ENCODE peak calls at places on chromosomes 6 and 20, in four cellular contexts. O is GM12878, T is K562, X is WTC11. J is an unnamed sample.

GRCh38 chr6:21053612-21054011 is 519.4 kb downstream of the CDKAL1 start:
- DNase-seq in O (no peak), T (no peak), X (no peak), J (no peak)

GRCh38 chr20:58759947-58760346 is 67.3 kb downstream of the NPEPL1 start:
- DNase-seq in X (no peak), T (no peak), O (no peak), J (no peak)

GRCh38 chr6:42263165-42263852 is 45.6 kb upstream of the MRPS10 start:
- DNase-seq in X (peak), O (no peak), T (peak), J (no peak)

GRCh38 chr6:104771258-104771832 is 88.4 kb downstream of the HACE1 start:
- DNase-seq in T (peak), X (no peak), O (no peak), J (peak)

GRCh38 chr6:127481628-127482027 is 22.4 kb upstream of the KIAA0408 start:
- DNase-seq in O (no peak), X (no peak), T (no peak), J (no peak)

GRCh38 chr6:163463180-163463579 is 48.7 kb downstream of the QKI start:
- DNase-seq in O (no peak), T (no peak), X (no peak), J (no peak)

GRCh38 chr6:142800240-142800639 is 144.7 kb downstream of the HIVEP2 start:
- DNase-seq in O (no peak), X (no peak), T (no peak), J (no peak)

GRCh38 chr20:20743511-20744169 is 31.2 kb upstream of the RALGAPA2 start:
- DNase-seq in O (no peak), X (peak), T (no peak), J (peak)

GRCh38 chr6:89084954-89085353 is 4.4 kb downstream of the PNRC1 start:
- DNase-seq in X (no peak), T (no peak), O (no peak), J (no peak)

GRCh38 chr20:63032861-63033634 is 26.3 kb upstream of the BHLHE23 start:
- DNase-seq in O (peak), T (no peak), X (peak), J (no peak)

GRCh38 chr6:45420909-45421699 is 43.4 kb upstream of the SUPT3H start:
- DNase-seq in X (no peak), T (no peak), O (no peak), J (no peak)

GRCh38 chr20:63835031-63835858 is 4.2 kb upstream of the ZBTB46 start:
- DNase-seq in O (no peak), X (peak), T (peak), J (peak)

GRCh38 chr6:17057322-17057721 is 44.5 kb upstream of the STMND1 start:
- DNase-seq in X (no peak), T (no peak), O (no peak), J (no peak)

GRCh38 chr6:110446405-110446804 is 30.0 kb downstream of the SLC22A16 start:
- DNase-seq in T (no peak), O (no peak), X (no peak), J (no peak)

GRCh38 chr6:26550250-26550993 is 12.3 kb downstream of the HMGN4 start:
- DNase-seq in O (no peak), T (peak), X (peak), J (peak)

GRCh38 chr6:137819740-137820139 is 47.3 kb upstream of the TNFAIP3 start:
- DNase-seq in T (no peak), X (no peak), O (peak), J (no peak)

GRCh38 chr20:50980071-50980681 is 21.6 kb downstream of the MOCS3 start:
- DNase-seq in X (no peak), O (no peak), T (no peak), J (peak)

GRCh38 chr20:34268851-34269668 is 27.8 kb downstream of the ASIP start:
- DNase-seq in X (peak), T (no peak), O (no peak), J (no peak)

GRCh38 chr6:158852312-158853071 is 33.3 kb upstream of the EZR start:
- DNase-seq in X (no peak), O (no peak), T (no peak), J (no peak)

GRCh38 chr20:37240337-37241055 is 21.1 kb downstream of the GHRH start:
- DNase-seq in O (no peak), X (no peak), T (no peak), J (no peak)

GRCh38 chr6:147774856-147775255 is 266.4 kb downstream of the SAMD5 start:
- DNase-seq in T (peak), O (no peak), X (peak), J (peak)

GRCh38 chr20:17935761-17936160 is 32.8 kb downstream of the SNX5 start:
- DNase-seq in O (no peak), T (peak), X (no peak), J (no peak)

GRCh38 chr6:159169557-159170332 is 545 bp downstream of the FNDC1 start:
- DNase-seq in X (peak), O (no peak), T (no peak), J (no peak)

GRCh38 chr6:135092724-135093123 is 38.1 kb upstream of the HBS1L start:
- DNase-seq in X (no peak), O (no peak), T (no peak), J (no peak)

GRCh38 chr6:44049989-44050871 is 77.0 kb downstream of the MRPL14 start:
- DNase-seq in O (no peak), X (no peak), T (no peak), J (no peak)

GRCh38 chr6:98047881-98048280 is 764.9 kb upstream of the MMS22L start:
- DNase-seq in T (no peak), X (no peak), O (no peak), J (no peak)

GRCh38 chr6:39017481-39017880 is 31.1 kb upstream of the GLP1R start:
- DNase-seq in O (no peak), X (no peak), T (no peak), J (no peak)

GRCh38 chr6:39021779-39022178 is 26.8 kb upstream of the GLP1R start:
- DNase-seq in T (no peak), X (no peak), O (no peak), J (no peak)

GRCh38 chr6:39021041-39021440 is 27.5 kb upstream of the GLP1R start:
- DNase-seq in O (no peak), X (no peak), T (no peak), J (no peak)

GRCh38 chr6:39018103-39018502 is 30.5 kb upstream of the GLP1R start:
- DNase-seq in T (no peak), X (no peak), O (no peak), J (no peak)

GRCh38 chr6:39020136-39020535 is 28.4 kb upstream of the GLP1R start:
- DNase-seq in X (no peak), O (no peak), T (no peak), J (no peak)
- TF ChIP-seq ETV6 in X (no peak), O (no peak), T (no peak), J (no peak)

DNA sequence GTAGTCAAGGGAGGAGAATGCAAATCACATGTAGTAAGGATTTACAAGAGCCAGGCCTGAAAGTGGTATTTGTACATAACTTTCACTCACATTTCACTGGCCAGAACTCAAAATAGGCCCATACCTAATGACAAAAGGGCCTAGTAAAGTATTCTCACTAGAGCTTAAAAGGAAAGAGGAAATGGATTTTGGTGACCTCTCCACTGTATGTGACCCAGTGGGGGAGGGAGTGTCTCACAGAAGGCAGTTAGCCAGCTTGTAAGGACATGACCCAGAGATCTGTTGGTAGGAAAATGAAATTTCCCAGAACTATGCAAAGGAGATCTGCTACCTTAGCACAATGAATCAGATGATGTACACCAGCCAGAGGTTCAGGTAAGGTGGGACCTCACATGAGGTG is 124.4 kb downstream of the PTPRT start:
- DNase-seq in O (no peak), X (no peak), T (no peak), J (no peak)
- TF ChIP-seq ETV6 in O (no peak), X (no peak), T (no peak), J (no peak)

GRCh38 chr6:28981391-28981832 is 23.7 kb downstream of the ZNF311 start:
- DNase-seq in X (peak), T (peak), O (peak), J (peak)

GRCh38 chr6:28980797-28981390 is 24.2 kb downstream of the ZNF311 start:
- DNase-seq in X (peak), T (peak), O (peak), J (peak)

GRCh38 chr6:28981833-28982475 is 23.2 kb downstream of the ZNF311 start:
- DNase-seq in X (peak), O (peak), T (peak), J (peak)

GRCh38 chr6:28983838-28984237 is 21.3 kb downstream of the ZNF311 start:
- DNase-seq in T (no peak), X (no peak), O (no peak), J (no peak)

DNA sequence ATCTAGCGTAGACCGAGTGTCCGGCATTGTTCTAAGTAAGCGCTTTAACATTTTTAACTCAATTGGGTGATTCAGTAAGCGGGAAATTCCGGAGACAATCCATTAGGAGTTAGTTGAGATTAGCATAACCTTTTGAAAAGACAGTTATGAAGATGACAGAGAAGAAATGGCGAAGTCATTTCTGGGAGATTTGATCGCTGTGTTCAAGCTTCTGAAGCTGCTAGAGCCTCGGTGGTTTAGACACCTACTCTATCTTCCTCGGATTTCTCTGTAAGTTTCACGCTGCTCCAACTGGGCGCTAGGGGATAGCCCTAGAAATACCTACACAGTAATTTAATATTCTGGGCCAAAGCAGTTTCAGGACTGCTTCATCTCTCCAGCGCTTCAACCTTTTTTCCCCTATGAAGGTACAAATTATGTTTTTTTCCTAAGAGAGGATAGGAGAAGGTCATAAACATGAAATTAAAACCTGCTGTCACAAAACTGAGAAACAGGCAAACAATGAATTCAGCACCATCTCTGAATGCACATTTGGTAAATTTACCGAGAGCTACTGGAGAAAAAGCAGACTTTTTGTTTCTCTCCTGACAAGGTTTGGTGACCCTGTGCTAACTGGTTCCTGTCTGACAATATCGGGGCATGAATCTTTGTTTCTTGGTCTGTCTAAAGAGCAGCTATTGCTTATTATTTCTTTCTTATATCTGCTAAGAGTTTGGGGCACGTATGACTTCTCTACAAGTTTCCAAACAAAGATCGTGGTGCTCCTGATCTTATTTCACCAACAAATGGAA is 22.4 kb downstream of the ZNF311 start:
- DNase-seq in X (no peak), T (peak), O (peak), J (peak)
- TF ChIP-seq ETV6 in X (no peak), T (no peak), O (no peak), J (no peak)

DNA sequence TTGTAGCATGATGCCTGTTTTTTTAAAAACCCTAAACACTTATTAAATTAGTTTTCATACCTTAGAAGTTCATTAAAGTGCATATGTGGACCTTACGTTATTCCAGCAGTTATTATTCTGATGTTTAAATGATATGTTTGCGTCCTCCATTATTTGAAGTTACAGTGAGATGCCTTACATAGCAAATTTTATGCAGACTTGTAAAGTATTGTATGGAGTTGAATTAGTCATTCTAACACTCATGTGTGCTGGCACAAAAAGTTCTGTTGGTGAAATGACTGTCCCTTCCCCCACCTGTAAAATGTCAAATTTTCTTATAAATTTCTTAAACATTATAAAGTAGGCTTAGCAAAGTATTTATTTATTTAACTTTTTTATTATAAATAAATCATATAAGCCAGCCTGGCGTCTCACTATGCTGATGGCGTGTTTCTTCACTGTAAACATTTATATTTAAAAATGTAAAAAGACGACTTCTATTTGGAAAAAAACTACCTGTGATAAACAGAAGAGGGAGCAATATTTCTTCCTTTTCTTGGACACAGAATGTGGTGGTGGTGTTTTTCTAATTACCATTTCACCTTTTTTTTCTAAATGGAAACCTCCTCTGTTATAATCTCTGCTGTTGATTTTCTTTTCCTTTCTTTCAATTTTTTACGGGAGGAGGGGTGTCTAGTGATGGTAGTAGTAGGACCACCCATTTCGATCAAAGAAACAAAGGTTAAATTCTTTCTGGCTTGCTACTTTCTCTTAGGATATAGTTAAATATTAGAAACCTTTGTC is 155.4 kb downstream of the RFPL4B start:
- DNase-seq in X (no peak), O (no peak), T (no peak), J (no peak)
- TF ChIP-seq ETV6 in X (no peak), O (no peak), T (no peak), J (no peak)

DNA sequence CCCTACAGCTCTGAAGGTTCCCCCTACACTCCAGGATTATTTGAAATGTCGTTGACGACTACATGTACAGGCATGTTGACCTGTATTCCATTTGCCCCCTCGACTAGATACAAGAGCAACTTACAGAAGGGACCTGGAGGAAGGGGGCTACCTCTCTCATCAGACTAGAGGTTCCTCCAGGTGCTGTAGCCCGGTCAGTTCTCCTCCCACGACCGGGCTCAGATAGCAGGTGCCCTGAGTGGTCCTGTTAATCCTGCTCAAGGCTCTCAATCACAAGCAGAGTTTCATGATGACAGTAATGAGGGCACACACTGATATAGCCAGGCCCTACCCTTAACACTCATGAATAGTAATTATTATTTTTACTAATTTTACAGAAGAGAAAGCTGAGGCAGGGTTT is 36.5 kb downstream of the KCNK5 start:
- DNase-seq in O (no peak), X (no peak), T (no peak), J (no peak)
- TF ChIP-seq ETV6 in O (no peak), X (no peak), T (no peak), J (no peak)

GRCh38 chr20:24773751-24774201 is 175.3 kb upstream of the CST7 start:
- DNase-seq in X (no peak), O (peak), T (no peak), J (no peak)
- TF ChIP-seq ETV6 in X (no peak), O (no peak), T (no peak), J (no peak)

GRCh38 chr6:149454405-149454848 is 30.4 kb downstream of the ZC3H12D start:
- DNase-seq in T (no peak), O (no peak), X (no peak), J (no peak)

GRCh38 chr6:149455028-149455732 is 29.6 kb downstream of the ZC3H12D start:
- DNase-seq in O (no peak), X (no peak), T (no peak), J (no peak)

GRCh38 chr6:149457316-149457884 is 27.4 kb downstream of the ZC3H12D start:
- DNase-seq in O (no peak), X (no peak), T (no peak), J (no peak)

GRCh38 chr6:149458196-149458595 is 26.6 kb downstream of the ZC3H12D start:
- DNase-seq in O (no peak), T (no peak), X (no peak), J (no peak)

GRCh38 chr6:149456311-149457021 is 28.3 kb downstream of the ZC3H12D start:
- DNase-seq in T (peak), O (no peak), X (no peak), J (no peak)
- TF ChIP-seq ETV6 in T (no peak), O (no peak), X (no peak), J (no peak)

GRCh38 chr6:1617466-1618304 is 8.0 kb downstream of the FOXC1 start:
- DNase-seq in T (no peak), O (no peak), X (no peak), J (no peak)

GRCh38 chr6:1619666-1620503 is 10.2 kb downstream of the FOXC1 start:
- DNase-seq in X (peak), O (no peak), T (no peak), J (no peak)

GRCh38 chr6:1619106-1619665 is 9.5 kb downstream of the FOXC1 start:
- DNase-seq in T (no peak), X (no peak), O (no peak), J (no peak)

GRCh38 chr6:1616556-1617463 is 7.1 kb downstream of the FOXC1 start:
- DNase-seq in T (no peak), O (no peak), X (no peak), J (no peak)

DNA sequence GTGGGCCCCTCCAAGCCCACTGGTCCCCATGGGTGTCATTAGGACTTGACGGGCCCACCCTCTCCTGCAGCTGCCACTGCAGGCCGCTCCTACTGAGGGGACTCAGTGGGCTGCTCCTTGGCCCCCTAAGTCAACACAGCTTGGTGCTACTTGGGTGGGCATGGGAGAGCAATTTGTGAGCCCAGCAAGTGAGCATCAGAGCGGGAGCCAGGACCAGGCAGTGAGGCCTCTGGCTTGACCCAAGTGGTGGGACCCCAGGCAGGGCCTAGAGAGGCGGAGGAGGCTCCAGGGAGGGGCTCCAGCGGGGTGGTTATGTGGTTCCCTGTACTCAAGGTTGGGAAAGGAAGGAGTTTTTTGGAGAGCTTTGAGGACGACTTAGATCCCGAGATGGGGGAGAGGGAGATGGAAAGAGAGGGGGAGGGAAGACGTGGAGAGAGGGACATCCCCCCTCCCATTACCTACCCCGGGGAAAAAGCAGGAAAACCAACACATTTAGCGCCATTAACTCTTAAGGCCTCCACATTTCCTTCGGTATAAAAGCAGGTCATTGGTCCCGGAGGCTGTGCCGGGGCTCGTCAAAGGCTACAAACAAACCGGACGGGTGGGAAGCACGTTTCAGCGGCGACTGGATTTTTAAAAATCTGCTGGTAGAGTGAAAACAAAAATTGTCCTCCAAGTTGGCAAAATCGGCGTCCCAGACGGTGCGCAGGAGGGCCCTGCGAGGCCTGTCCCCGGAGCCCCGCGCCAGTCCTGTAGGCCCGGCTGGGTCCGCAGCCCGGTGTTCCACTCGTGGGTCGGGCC is 8.8 kb downstream of the FOXC1 start:
- DNase-seq in O (no peak), T (no peak), X (no peak), J (no peak)
- TF ChIP-seq ETV6 in O (no peak), T (no peak), X (no peak), J (no peak)